ENCODE peak calls at places on chromosomes 16 and 17, in four cellular contexts. P is aorta, E is A549, O is anterior cingulate cortex. D is an unnamed sample.

GRCh38 chr16:75064403-75065148 is 52.0 kb downstream of the LDHD start:
- DNase-seq in P (no peak), E (no peak), O (no peak), D (no peak)

GRCh38 chr16:56547120-56547948 is 17.5 kb upstream of the MT4 start:
- DNase-seq in P (no peak), E (no peak), O (peak), D (no peak)

GRCh38 chr16:57536306-57537193 is at the start of gene CCDC102A:
- DNase-seq in P (peak), E (no peak), O (no peak), D (peak)

GRCh38 chr17:41967141-41967920 is 736 bp downstream of the CNP start:
- DNase-seq in P (no peak), E (no peak), O (peak), D (peak)

GRCh38 chr17:632551-632950 is 82.1 kb downstream of the VPS53 start:
- DNase-seq in P (no peak), E (no peak), O (no peak), D (no peak)

GRCh38 chr17:9022553-9023388 is 1.5 kb downstream of the NTN1 start:
- DNase-seq in P (peak), E (no peak), O (no peak), D (no peak)

GRCh38 chr17:7167832-7168231 is 11.3 kb downstream of the ASGR1 start:
- DNase-seq in P (peak), E (no peak), O (no peak), D (no peak)

GRCh38 chr17:77129568-77130301 is 11.0 kb upstream of the SEC14L1 start:
- DNase-seq in P (peak), E (no peak), O (no peak), D (no peak)

GRCh38 chr17:13429201-13429600 is 172.5 kb downstream of the HS3ST3A1 start:
- DNase-seq in P (no peak), E (no peak), O (no peak), D (no peak)

GRCh38 chr17:37024181-37024637 is 75.5 kb downstream of the AATF start:
- DNase-seq in P (no peak), E (no peak), O (no peak), D (no peak)

GRCh38 chr16:77449208-77449607 is 14.4 kb upstream of the ADAMTS18 start:
- DNase-seq in P (no peak), E (no peak), O (no peak), D (no peak)

GRCh38 chr16:48008011-48008410 is 147.8 kb downstream of the ABCC12 start:
- DNase-seq in P (no peak), E (no peak), O (no peak), D (no peak)

GRCh38 chr16:85174871-85175723 is 62.8 kb upstream of the CIBAR2 start:
- DNase-seq in P (no peak), E (no peak), O (no peak), D (no peak)

GRCh38 chr17:50767030-50767429 is 288 bp downstream of the ANKRD40CL start:
- DNase-seq in P (no peak), E (no peak), O (no peak), D (no peak)

GRCh38 chr16:49488740-49489525 is 115.3 kb downstream of the C16orf78 start:
- DNase-seq in P (peak), E (no peak), O (no peak), D (no peak)

GRCh38 chr16:46883353-46883689 is 841 bp upstream of the GPT2 start:
- DNase-seq in P (no peak), E (no peak), O (no peak), D (no peak)

GRCh38 chr16:72939247-72939646 is 108.7 kb downstream of the ZFHX3 start:
- DNase-seq in P (no peak), E (peak), O (no peak), D (no peak)

GRCh38 chr17:61551255-61551742 is 39.7 kb downstream of the NACA2 start:
- DNase-seq in P (no peak), E (peak), O (no peak), D (peak)

GRCh38 chr17:9071921-9072503 is 50.7 kb downstream of the NTN1 start:
- DNase-seq in P (peak), E (no peak), O (no peak), D (no peak)

GRCh38 chr16:78324649-78325274 is 225.3 kb downstream of the WWOX start:
- DNase-seq in P (no peak), E (no peak), O (no peak), D (peak)

GRCh38 chr17:71501716-71502115 is 619.1 kb upstream of the SOX9 start:
- DNase-seq in P (no peak), E (no peak), O (no peak), D (no peak)

GRCh38 chr17:69762766-69763165 is 312.3 kb upstream of the KCNJ16 start:
- DNase-seq in P (no peak), E (no peak), O (no peak), D (no peak)

GRCh38 chr17:33674685-33675084 is 381.6 kb upstream of the ASIC2 start:
- DNase-seq in P (peak), E (peak), O (peak), D (peak)

GRCh38 chr17:21548236-21548635 is 144.1 kb upstream of the KCNJ18 start:
- DNase-seq in P (no peak), E (no peak), O (no peak), D (no peak)

GRCh38 chr17:35906559-35907265 is 23.9 kb downstream of the RDM1 start:
- DNase-seq in P (no peak), E (no peak), O (no peak), D (no peak)

GRCh38 chr17:82350182-82351030 is 8.6 kb upstream of the TEX19 start:
- DNase-seq in P (no peak), E (no peak), O (no peak), D (no peak)

GRCh38 chr16:54542805-54543504 is 256.4 kb upstream of the IRX3 start:
- DNase-seq in P (no peak), E (no peak), O (no peak), D (no peak)

GRCh38 chr17:75635610-75636202 is 2.5 kb downstream of the SMIM5 start:
- DNase-seq in P (no peak), E (no peak), O (no peak), D (no peak)

GRCh38 chr17:57975044-57975443 is 13.0 kb downstream of the VEZF1 start:
- DNase-seq in P (no peak), E (peak), O (no peak), D (no peak)

GRCh38 chr17:7982666-7983065 is 19.7 kb upstream of the GUCY2D start:
- DNase-seq in P (no peak), E (no peak), O (no peak), D (no peak)

GRCh38 chr16:56190903-56191806 is at the start of gene GNAO1:
- DNase-seq in P (peak), E (peak), O (peak), D (peak)

GRCh38 chr17:38748329-38749221 is at the start of gene PCGF2:
- DNase-seq in P (peak), E (peak), O (peak), D (peak)

GRCh38 chr17:51540151-51540550 is 279.8 kb downstream of the UTP18 start:
- DNase-seq in P (no peak), E (no peak), O (no peak), D (no peak)

GRCh38 chr16:85536073-85536410 is 77.1 kb upstream of the GSE1 start:
- DNase-seq in P (no peak), E (no peak), O (no peak), D (no peak)

GRCh38 chr16:64238576-64238975 is 883.3 kb downstream of the CDH11 start:
- DNase-seq in P (no peak), E (no peak), O (no peak), D (no peak)